ENCODE peak calls at places on chromosomes 11 and 22, in five cellular contexts. Y is epithelial cell of proximal tubule, L is thoracic aorta, G is neural progenitor cell, Q is astrocyte of the cerebellum. X is an unnamed sample.

GRCh38 chr11:76648061-76648460 is 22.5 kb downstream of the LRRC32 start:
- DNase-seq in Y (no peak), L (no peak), G (no peak), Q (no peak), X (no peak)

GRCh38 chr22:50531546-50532352 is 1.9 kb upstream of the TYMP start:
- DNase-seq in Y (no peak), L (no peak), G (peak; percentile 76), Q (no peak), X (no peak)

GRCh38 chr11:9815486-9816136 is 151.7 kb downstream of the SWAP70 start:
- DNase-seq in Y (peak; percentile 59), L (no peak), G (no peak), Q (peak; percentile 40), X (no peak)

GRCh38 chr11:2797741-2798361 is 87.7 kb downstream of the CDKN1C start:
- DNase-seq in Y (no peak), L (no peak), G (no peak), Q (no peak), X (no peak)

GRCh38 chr11:11787305-11788066 is 54.3 kb upstream of the USP47 start:
- DNase-seq in Y (no peak), L (peak; percentile 19), G (peak; percentile 84), Q (peak; percentile 64), X (peak; percentile 32)

GRCh38 chr22:27515091-27515523 is 286.4 kb downstream of the MN1 start:
- DNase-seq in Y (no peak), L (no peak), G (no peak), Q (no peak), X (no peak)

GRCh38 chr11:80593981-80594380 is 1153.2 kb upstream of the TENM4 start:
- DNase-seq in Y (peak; percentile 19), L (no peak), G (no peak), Q (peak; percentile 8), X (no peak)

GRCh38 chr11:134371436-134372185 is 39.8 kb downstream of the GLB1L2 start:
- DNase-seq in Y (no peak), L (no peak), G (no peak), Q (no peak), X (no peak)

GRCh38 chr11:118845369-118845768 is 38.3 kb upstream of the CXCR5 start:
- DNase-seq in Y (no peak), L (no peak), G (no peak), Q (no peak), X (no peak)

GRCh38 chr11:20025331-20025840 is 134.9 kb downstream of the DBX1 start:
- DNase-seq in Y (no peak), L (no peak), G (peak; percentile 56), Q (no peak), X (no peak)

GRCh38 chr22:45832180-45832579 is 144.8 kb downstream of the WNT7B start:
- DNase-seq in Y (no peak), L (no peak), G (no peak), Q (no peak), X (no peak)

GRCh38 chr11:72814831-72815618 is 814 bp downstream of the ATG16L2 start:
- DNase-seq in Y (no peak), L (no peak), G (peak; percentile 88), Q (no peak), X (no peak)

GRCh38 chr11:111944139-111944538 is 7.0 kb downstream of the DIXDC1 start:
- DNase-seq in Y (peak; percentile 90), L (no peak), G (no peak), Q (no peak), X (peak; percentile 34)

GRCh38 chr22:46018859-46019258 is 41.9 kb upstream of the WNT7B start:
- DNase-seq in Y (no peak), L (no peak), G (no peak), Q (no peak), X (no peak)

GRCh38 chr22:39688186-39688768 is 117.7 kb downstream of the CACNA1I start:
- DNase-seq in Y (no peak), L (no peak), G (no peak), Q (no peak), X (no peak)

GRCh38 chr11:14422814-14423182 is 63.8 kb upstream of the RRAS2 start:
- DNase-seq in Y (no peak), L (no peak), G (no peak), Q (no peak), X (no peak)

GRCh38 chr11:47394322-47395224 is 13.8 kb upstream of the SLC39A13 start:
- DNase-seq in Y (no peak), L (no peak), G (peak; percentile 2), Q (no peak), X (no peak)

GRCh38 chr11:117908261-117908895 is 20.8 kb downstream of the TMPRSS13 start:
- DNase-seq in Y (no peak), L (no peak), G (no peak), Q (no peak), X (no peak)

DNA sequence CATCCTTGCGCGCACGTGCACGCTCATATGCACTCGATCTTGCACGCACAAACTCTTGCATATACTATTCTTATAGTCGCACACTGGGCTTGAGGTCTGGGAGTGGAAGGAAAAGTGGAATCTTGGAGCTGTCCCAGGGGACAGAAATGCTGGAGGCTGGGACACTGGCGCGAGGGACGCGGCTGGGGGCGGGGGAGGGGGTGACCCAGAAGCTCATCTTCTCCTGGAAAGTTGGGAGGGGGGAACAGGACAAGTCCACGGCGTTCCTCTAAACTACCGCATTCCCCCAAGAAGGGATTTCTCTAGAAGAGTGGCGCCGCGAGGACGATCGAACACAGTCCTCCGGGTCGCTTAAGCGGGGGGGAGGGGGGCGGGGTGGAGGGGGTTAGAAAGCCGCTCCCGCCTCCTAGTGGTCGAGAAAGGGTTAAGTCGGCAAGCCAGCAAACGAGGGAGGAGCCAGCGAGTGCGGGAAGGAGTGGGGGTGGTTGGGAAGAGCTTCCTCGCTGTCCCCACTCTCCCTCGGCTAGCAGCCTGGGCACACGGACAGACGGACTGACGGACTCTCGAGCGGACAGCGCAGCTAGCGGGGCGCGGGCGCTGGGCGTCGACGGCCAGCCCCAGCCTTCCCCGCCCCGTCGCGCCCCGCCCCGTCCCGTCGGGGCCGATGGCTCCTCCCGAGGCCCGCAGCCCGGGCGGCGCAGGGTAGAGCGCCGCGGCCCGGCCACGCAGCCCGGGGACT is at the start of gene RTN4RL2:
- DNase-seq in Y (no peak), L (no peak), G (peak; percentile 91), Q (no peak), X (no peak)
- TF ChIP-seq CTCF in Y (no peak), L (peak; percentile 30), G (peak; percentile 59), Q (no peak), X (no peak)

DNA sequence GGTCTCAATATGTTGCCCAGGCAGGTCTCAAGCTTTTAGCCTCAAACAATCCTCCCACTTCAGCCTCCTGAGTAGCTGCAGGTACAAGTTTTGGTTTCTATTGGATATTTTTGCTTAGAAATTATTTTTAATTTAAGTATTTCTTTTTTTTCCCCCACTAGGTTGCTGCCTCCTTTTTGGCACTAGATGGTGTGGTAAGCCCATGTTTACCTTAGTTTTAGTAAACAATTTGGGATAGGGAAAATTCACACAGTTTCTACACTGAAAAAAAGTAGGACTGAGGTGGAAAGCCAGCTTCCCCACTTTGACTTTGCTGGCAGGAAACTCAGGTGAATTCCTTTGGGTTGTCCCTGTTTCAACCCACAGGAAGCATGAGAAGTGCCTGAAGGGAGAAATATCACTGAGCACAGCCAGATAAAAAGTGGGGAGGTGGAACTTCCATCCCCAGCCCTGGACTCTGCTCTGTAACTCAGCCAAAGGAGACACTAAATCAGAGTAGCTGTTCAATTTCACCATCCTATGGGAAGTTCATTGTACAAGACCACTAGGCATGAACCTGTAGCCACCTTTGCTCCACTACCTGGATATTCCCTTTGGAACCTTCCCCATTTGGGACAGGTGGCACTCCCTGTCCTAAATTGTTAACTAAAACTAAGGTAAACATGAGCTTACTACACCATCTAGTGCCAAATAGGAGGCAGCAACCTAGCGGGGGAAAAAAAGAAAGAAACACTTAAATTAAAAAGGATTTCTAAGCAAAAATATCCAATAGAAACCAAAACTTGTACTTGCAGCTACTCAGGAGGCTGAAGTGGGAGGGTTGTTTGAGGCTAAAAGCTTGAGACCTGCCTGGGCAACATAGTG is 154.4 kb upstream of the FAT3 start:
- DNase-seq in Y (no peak), L (no peak), G (no peak), Q (no peak), X (no peak)
- TF ChIP-seq CTCF in Y (peak; percentile 45), L (no peak), G (peak; percentile 19), Q (peak; percentile 22), X (no peak)

DNA sequence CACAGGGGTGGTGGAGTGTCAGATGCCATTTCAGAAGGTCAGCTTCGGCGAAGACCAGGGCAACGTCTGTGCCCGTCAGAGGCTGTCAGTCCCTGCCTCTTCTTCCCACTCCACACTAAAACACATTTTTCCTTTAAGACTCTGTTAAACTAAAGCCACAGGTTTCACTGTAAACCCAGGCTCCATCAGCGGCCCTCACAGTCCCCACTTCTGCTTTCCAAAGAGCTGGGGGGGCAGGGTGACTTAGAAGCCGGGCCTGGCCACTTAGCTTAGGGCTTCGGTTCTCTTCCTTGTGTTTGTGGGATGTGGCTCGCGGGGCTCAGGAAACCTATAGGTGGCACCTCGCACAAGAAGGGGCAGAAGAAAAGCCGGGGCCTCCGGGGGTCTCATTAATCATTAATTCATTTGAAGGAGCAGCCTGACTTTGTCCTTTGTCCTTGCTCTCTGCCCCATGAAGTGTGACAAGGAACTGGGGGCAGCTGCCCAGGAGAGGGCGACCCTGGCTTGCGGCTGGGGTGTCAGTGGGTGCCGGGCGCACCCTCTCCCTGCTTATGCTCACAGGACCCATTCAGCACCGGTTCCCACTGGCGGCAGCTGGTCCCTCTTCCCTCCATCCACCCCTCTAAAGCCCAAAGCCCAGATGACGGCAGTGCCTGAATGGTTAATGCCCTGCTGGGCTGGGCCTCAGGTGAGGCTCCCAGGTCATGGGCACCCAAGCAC is 4.1 kb downstream of the SLC25A45 start:
- DNase-seq in Y (no peak), L (no peak), G (peak; percentile 3), Q (no peak), X (no peak)
- TF ChIP-seq CTCF in Y (peak; percentile 7), L (no peak), G (peak; percentile 20), Q (no peak), X (no peak)

DNA sequence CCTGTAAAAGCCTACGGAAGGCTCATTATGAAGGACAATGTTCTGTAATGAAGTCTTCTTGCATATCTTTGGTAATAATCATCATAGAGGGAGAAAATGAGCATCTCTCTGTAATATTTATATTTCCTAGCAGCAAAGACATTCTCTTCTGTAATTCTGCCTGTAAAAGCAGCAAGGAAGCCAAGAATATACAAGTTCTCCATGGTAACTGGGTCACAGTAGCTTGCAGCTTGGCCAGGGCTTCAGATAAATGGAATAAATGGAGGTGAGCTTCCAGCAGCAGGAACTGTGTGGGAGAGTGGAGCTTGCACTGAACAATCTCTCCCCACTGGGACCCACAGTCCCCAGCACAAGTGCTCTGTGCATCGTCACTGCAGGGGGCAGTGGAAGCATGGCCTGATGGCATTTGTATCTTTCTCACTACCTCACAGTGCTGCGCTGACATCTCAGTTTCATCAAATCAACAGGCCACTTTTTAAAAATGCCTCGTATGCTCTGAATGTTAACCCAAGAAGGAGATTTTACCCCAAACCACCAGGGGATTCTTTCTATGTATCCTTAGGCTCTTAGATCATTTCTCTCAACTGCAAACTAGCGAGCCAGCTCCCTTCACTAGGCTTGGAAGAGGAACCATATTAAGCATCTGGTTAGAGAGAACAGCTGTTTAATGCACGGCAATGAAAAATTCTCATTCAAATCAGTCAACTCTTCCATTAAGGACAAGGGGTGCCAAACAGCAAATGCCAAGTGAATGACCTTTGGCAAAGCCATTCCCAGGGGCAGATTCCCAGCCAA is 1059.7 kb downstream of the OPCML start:
- DNase-seq in Y (no peak), L (no peak), G (no peak), Q (no peak), X (no peak)
- TF ChIP-seq CTCF in Y (no peak), L (no peak), G (no peak), Q (no peak), X (no peak)

GRCh38 chr11:60762851-60763691 is 6.4 kb downstream of the MS4A15 start:
- DNase-seq in Y (no peak), L (no peak), G (peak; percentile 48), Q (no peak), X (no peak)
- TF ChIP-seq CTCF in Y (peak; percentile 42), L (no peak), G (peak; percentile 59), Q (peak; percentile 19), X (no peak)